ENCODE peak calls at places on chromosome 9, in four cellular contexts. Y is adipocyte, A is dorsolateral prefrontal cortex, R is HS-27A. F is an unnamed sample.

GRCh38 chr9:122005597-122005996 is 87.5 kb downstream of the TTLL11 start:
- DNase-seq in Y (peak), A (no peak), R (no peak), F (no peak)

GRCh38 chr9:130301483-130302286 is 36.1 kb downstream of the HMCN2 start:
- DNase-seq in Y (peak), A (no peak), R (no peak), F (no peak)

GRCh38 chr9:113516840-113517577 is 53.5 kb downstream of the RGS3 start:
- DNase-seq in Y (no peak), A (no peak), R (no peak), F (peak)

GRCh38 chr9:78158286-78158685 is 77.6 kb upstream of the CEP78 start:
- DNase-seq in Y (no peak), A (no peak), R (no peak), F (no peak)

GRCh38 chr9:34139477-34140146 is 13.1 kb upstream of the DCAF12 start:
- DNase-seq in Y (peak), A (no peak), R (peak), F (no peak)

GRCh38 chr9:133440884-133441283 is 18.7 kb downstream of the ADAMTS13 start:
- DNase-seq in Y (no peak), A (no peak), R (no peak), F (no peak)

GRCh38 chr9:19976226-19976625 is 187.4 kb upstream of the SLC24A2 start:
- DNase-seq in Y (no peak), A (no peak), R (no peak), F (no peak)

GRCh38 chr9:78325343-78325742 is 28.4 kb downstream of the PSAT1 start:
- DNase-seq in Y (peak), A (no peak), R (no peak), F (peak)

GRCh38 chr9:132669636-132670358 is at the start of gene DDX31:
- DNase-seq in Y (peak), A (peak), R (peak), F (peak)